ENCODE peak calls at places on chromosomes 4 and X, in five cellular contexts. T is IMR-90; U is H7; Z is PC-3; D is CD4-positive, CD25-positive, alpha-beta regulatory T cell. Y is an unnamed sample.
A peak's percentile ranks its signal among the peaks of the same experiment; 100 is the strongest.

GRCh38 chrX:117610806-117611205 is 505.8 kb downstream of the KLHL13 start:
- DNase-seq in T (no peak), U (no peak), Z (no peak), D (no peak), Y (no peak)

GRCh38 chrX:154417157-154417556 is 5.8 kb downstream of the TAFAZZIN start:
- DNase-seq in T (no peak), U (no peak), Z (no peak), D (no peak), Y (no peak)

GRCh38 chrX:69020316-69020715 is 144.9 kb downstream of the PJA1 start:
- DNase-seq in T (no peak), U (no peak), Z (no peak), D (no peak), Y (peak; percentile 24)

GRCh38 chr4:150215601-150216000 is 137.4 kb downstream of the DCLK2 start:
- DNase-seq in T (no peak), U (no peak), Z (peak; percentile 89), D (no peak), Y (no peak)

GRCh38 chrX:110317079-110317819 is 636 bp downstream of the AMMECR1 start:
- DNase-seq in T (no peak), U (peak; percentile 71), Z (no peak), D (peak; percentile 49), Y (peak; percentile 69)

GRCh38 chrX:2967998-2968909 is 38.1 kb upstream of the ARSH start:
- DNase-seq in T (peak; percentile 29), U (no peak), Z (peak; percentile 50), D (peak; percentile 20), Y (peak; percentile 57)

GRCh38 chr4:111602848-111603247 is 542.4 kb upstream of the FAM241A start:
- DNase-seq in T (peak; percentile 28), U (peak; percentile 0), Z (peak; percentile 31), D (no peak), Y (no peak)

GRCh38 chrX:150085881-150086280 is 147.6 kb upstream of the EOLA2 start:
- DNase-seq in T (peak; percentile 50), U (no peak), Z (peak; percentile 59), D (no peak), Y (no peak)

GRCh38 chr4:181150173-181150572 is 1093.0 kb upstream of the TENM3 start:
- DNase-seq in T (no peak), U (no peak), Z (no peak), D (no peak), Y (no peak)

DNA sequence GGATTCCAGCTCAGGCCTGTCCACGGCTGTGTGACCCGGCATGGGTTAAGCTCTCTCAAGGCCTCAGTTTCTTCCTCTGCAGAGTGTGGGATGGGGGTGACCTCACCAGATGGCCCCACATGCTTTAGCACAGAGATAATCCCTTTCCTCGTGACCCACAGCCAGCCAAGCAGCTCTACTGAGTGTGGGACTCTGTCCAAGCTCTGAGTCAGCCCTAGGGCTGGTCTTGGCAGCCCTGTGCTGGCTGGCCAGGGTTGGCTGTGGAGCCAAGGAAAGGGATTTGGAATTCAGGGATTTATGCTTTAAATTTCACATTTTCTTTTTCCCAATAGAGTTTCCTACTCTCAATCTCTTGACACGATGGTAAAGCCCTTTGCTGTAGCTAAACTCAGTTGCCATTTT is 19.7 kb upstream of the SPON2 start:
- DNase-seq in T (peak; percentile 99), U (no peak), Z (peak; percentile 87), D (no peak), Y (no peak)
- H3K4me3 ChIP-seq in T (no peak overlapping the region), U (no peak overlapping the region), Z (peak overlapping the region; percentile 23), D (no peak overlapping the region), Y (no peak overlapping the region)

DNA sequence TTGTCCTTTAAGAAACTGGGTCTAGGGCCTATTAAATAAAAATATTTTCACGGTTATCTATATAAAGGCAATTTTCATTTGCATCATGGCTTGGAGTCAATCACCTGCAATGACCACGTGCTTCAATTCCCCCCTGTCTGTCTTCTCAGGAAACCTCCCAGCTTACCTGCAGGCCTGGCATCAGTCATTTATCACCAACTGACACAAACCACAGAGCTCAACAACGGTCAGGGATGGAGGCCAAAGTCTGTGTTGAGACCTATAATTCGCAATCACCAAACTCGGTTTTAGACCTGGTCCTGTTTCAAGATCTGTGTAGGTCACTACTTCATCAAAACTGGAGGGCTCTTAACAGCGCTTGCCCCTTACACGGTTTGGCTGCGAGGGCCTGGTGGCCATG is 1.9 kb downstream of the SLC9A7 start:
- DNase-seq in T (no peak), U (no peak), Z (peak; percentile 38), D (peak; percentile 13), Y (no peak)
- H3K4me3 ChIP-seq in T (peak overlapping the region; percentile 14), U (no peak overlapping the region), Z (peak overlapping the region; percentile 98), D (peak overlapping the region; percentile 81), Y (peak overlapping the region; percentile 88)

DNA sequence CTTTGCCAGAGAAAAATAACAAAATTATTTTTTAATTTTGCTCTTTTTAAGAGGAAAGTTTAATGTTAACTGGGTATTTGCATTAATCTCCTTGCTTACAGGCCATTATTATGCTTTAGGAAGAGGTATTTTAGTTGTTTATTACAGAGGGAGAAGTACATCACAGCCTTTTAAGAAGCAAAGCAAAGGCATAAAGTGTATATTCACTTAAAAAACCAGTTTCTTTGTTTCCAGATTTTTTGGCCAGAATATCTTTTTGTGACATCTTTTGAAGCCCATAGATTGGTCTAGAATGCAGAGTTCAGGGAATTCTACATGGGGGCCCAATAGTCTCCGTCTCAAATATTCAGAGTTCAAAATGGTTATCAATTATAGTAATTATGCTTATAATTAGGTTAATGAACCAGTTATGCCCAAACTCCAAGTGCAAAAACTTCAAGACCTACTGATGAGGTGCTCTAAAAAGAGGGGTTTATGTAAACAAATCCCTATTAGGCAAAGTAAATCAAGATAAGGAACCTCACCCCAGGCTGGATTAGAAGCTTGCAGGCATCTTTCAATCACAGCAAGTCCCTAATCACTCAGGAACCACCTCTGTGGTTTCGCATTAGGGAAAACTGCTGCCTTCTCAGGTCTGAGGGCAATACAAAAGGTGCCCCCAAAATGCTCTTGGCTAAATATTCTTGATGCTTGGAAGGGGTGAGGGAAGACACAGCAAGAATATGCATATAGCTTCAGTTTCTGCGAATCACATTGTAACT is 1.4 kb downstream of the CXXC4 start:
- DNase-seq in T (no peak), U (peak; percentile 9), Z (no peak), D (no peak), Y (peak; percentile 57)
- H3K4me3 ChIP-seq in T (no peak overlapping the region), U (no peak overlapping the region), Z (no peak overlapping the region), D (no peak overlapping the region), Y (peak overlapping the region; percentile 95)

DNA sequence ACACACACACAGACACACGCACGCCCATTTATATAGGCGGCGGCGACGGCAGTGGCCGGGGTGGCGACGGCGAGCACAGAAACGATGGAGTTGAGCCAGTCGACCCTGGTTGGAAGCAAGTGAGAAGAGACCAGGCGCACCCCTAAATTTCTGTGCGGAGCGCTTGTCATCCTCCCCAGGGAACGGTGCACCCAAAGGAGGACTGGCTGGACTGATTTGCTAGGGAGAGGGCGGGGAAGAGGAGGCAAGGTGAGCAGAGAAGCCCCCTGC is 296 bp downstream of the NHS start:
- DNase-seq in T (no peak), U (no peak), Z (no peak), D (no peak), Y (no peak)
- H3K4me3 ChIP-seq in T (peak overlapping the region; percentile 98), U (peak overlapping the region; percentile 74), Z (peak overlapping the region; percentile 91), D (no peak overlapping the region), Y (peak overlapping the region; percentile 82)

GRCh38 chrX:40106677-40107290 is 9.0 kb upstream of the BCOR start:
- DNase-seq in T (no peak), U (peak; percentile 92), Z (no peak), D (no peak), Y (no peak)

GRCh38 chrX:40105791-40106676 is 8.3 kb upstream of the BCOR start:
- DNase-seq in T (no peak), U (peak; percentile 92), Z (peak; percentile 63), D (peak; percentile 76), Y (peak; percentile 94)

GRCh38 chrX:40104649-40105015 is 6.9 kb upstream of the BCOR start:
- DNase-seq in T (peak; percentile 67), U (peak; percentile 78), Z (peak; percentile 65), D (peak; percentile 31), Y (peak; percentile 77)

GRCh38 chrX:40103565-40104323 is 6.0 kb upstream of the BCOR start:
- DNase-seq in T (no peak), U (no peak), Z (no peak), D (no peak), Y (no peak)

GRCh38 chrX:40105016-40105790 is 7.4 kb upstream of the BCOR start:
- DNase-seq in T (no peak), U (peak; percentile 83), Z (no peak), D (peak; percentile 47), Y (peak; percentile 83)
- H3K4me3 ChIP-seq in T (peak overlapping the region; percentile 38), U (peak overlapping the region; percentile 54), Z (peak overlapping the region; percentile 76), D (no peak overlapping the region), Y (peak overlapping the region; percentile 72)